ENCODE peak calls at places on chromosomes 5 and 9, in five cellular contexts. C, N, P, Z and E are unnamed samples.

GRCh38 chr5:431711-432050 is 11.3 kb upstream of the EXOC3 start:
- DNase-seq in C (no peak), N (no peak), P (no peak), Z (no peak), E (no peak)

GRCh38 chr5:147893820-147894219 is 12.5 kb downstream of the C5orf46 start:
- DNase-seq in C (no peak), N (no peak), P (no peak), Z (no peak), E (no peak)

GRCh38 chr5:172800088-172800551 is 29.1 kb upstream of the DUSP1 start:
- DNase-seq in C (peak), N (no peak), P (no peak), Z (peak), E (no peak)

GRCh38 chr5:72818866-72819534 is 2.5 kb downstream of the TNPO1 start:
- DNase-seq in C (peak), N (peak), P (peak), Z (peak), E (peak)

GRCh38 chr9:69173891-69174644 is at the start of gene TJP2:
- DNase-seq in C (peak), N (peak), P (peak), Z (peak), E (peak)

GRCh38 chr9:18182636-18183035 is 291.3 kb upstream of the ADAMTSL1 start:
- DNase-seq in C (no peak), N (no peak), P (no peak), Z (no peak), E (peak)

GRCh38 chr9:74953235-74953741 is 576 bp upstream of the C9orf40 start:
- DNase-seq in C (no peak), N (no peak), P (no peak), Z (no peak), E (peak)

GRCh38 chr5:3584724-3585531 is 10.7 kb upstream of the IRX1 start:
- DNase-seq in C (no peak), N (no peak), P (no peak), Z (no peak), E (no peak)

GRCh38 chr9:1977026-1977425 is 38.1 kb upstream of the SMARCA2 start:
- DNase-seq in C (no peak), N (no peak), P (no peak), Z (no peak), E (no peak)